ENCODE peak calls at places on chromosome 5, in four cellular contexts. S is K562, R is HepG2, D is H1. I is an unnamed sample.

GRCh38 chr5:141934099-141934844 is 10.6 kb downstream of the DELE1 start:
- DNase-seq in S (no peak), D (no peak), R (no peak), I (no peak)

GRCh38 chr5:163821142-163821541 is 315.7 kb downstream of the MAT2B start:
- DNase-seq in R (no peak), S (no peak), D (no peak), I (no peak)

GRCh38 chr5:160158087-160158486 is 38.8 kb upstream of the PWWP2A start:
- DNase-seq in D (no peak), R (no peak), S (no peak), I (no peak)

GRCh38 chr5:79831910-79832309 is 142.3 kb downstream of the CMYA5 start:
- DNase-seq in R (no peak), D (no peak), S (no peak), I (no peak)

GRCh38 chr5:159965031-159965837 is 43.7 kb upstream of the TTC1 start:
- DNase-seq in D (no peak), R (peak), S (no peak), I (no peak)

GRCh38 chr5:143931986-143932385 is 120.0 kb downstream of the HMHB1 start:
- DNase-seq in D (no peak), S (no peak), R (no peak), I (no peak)

GRCh38 chr5:32605766-32606152 is 20.4 kb downstream of the SUB1 start:
- DNase-seq in S (no peak), D (no peak), R (no peak), I (no peak)

GRCh38 chr5:176794509-176794908 is 15.8 kb upstream of the UNC5A start:
- DNase-seq in R (no peak), S (no peak), D (no peak), I (no peak)

GRCh38 chr5:72649449-72649848 is 142.2 kb upstream of the ZNF366 start:
- DNase-seq in S (peak), R (no peak), D (no peak), I (no peak)

GRCh38 chr5:5335708-5336211 is 86.7 kb upstream of the ICE1 start:
- DNase-seq in D (no peak), S (no peak), R (peak), I (no peak)

GRCh38 chr5:143605403-143606005 is 202.0 kb upstream of the NR3C1 start:
- DNase-seq in D (no peak), S (no peak), R (no peak), I (peak)

GRCh38 chr5:123371575-123372179 is 51.5 kb downstream of the CEP120 start:
- DNase-seq in R (peak), S (peak), D (peak), I (no peak)

GRCh38 chr5:177520906-177521513 is 4.2 kb upstream of the DDX41 start:
- DNase-seq in R (no peak), D (no peak), S (no peak), I (no peak)

GRCh38 chr5:145203193-145203592 is 631.9 kb downstream of the PRELID2 start:
- DNase-seq in R (no peak), D (no peak), S (no peak), I (no peak)

GRCh38 chr5:139038618-139039305 is 159.4 kb downstream of the SIL1 start:
- DNase-seq in R (peak), D (no peak), S (no peak), I (no peak)

GRCh38 chr5:31113101-31113500 is 80.4 kb upstream of the CDH6 start:
- DNase-seq in R (no peak), D (no peak), S (no peak), I (no peak)

GRCh38 chr5:137142371-137143243 is 356.5 kb downstream of the SPOCK1 start:
- DNase-seq in R (no peak), D (no peak), S (no peak), I (peak)

GRCh38 chr5:149397530-149397929 is 18.4 kb upstream of the IL17B start:
- DNase-seq in S (no peak), D (no peak), R (no peak), I (no peak)

GRCh38 chr5:83470920-83471404 is 582 bp upstream of the VCAN start:
- DNase-seq in R (no peak), D (no peak), S (no peak), I (no peak)

GRCh38 chr5:50770441-50770840 is 104.0 kb downstream of the PARP8 start:
- DNase-seq in R (no peak), S (no peak), D (no peak), I (no peak)
- TF ChIP-seq POLR2A in R (no peak), S (no peak), D (no peak), I (no peak)

DNA sequence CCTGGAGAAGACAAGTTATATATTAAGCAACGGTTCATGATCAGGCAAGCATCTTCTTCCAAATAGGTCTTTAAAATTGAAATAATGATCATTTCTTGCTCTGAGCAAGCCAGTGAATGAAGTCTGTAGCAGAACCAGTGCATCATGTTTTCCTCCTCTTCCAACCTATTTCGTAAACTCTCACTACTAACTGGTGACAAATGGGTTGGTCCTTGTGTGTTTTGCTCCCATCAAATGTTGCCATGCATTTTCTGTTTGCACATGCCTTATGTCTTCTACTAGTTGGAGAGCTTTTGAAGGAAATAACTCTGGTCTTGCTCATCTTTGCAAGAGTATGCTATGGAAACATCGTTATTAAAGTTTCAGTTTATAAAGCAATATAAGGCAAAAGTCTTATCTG is 37.2 kb upstream of the SPDL1 start:
- DNase-seq in R (no peak), D (no peak), S (no peak), I (no peak)
- TF ChIP-seq GABPA in R (no peak), D (no peak), S (no peak), I (no peak)

GRCh38 chr5:150639317-150639738 is 1.1 kb upstream of the SYNPO start:
- DNase-seq in D (no peak), S (no peak), R (no peak), I (no peak)

GRCh38 chr5:150641826-150642566 is 1.5 kb downstream of the SYNPO start:
- DNase-seq in S (no peak), D (no peak), R (no peak), I (no peak)

GRCh38 chr5:150641006-150641570 is 628 bp downstream of the SYNPO start:
- DNase-seq in S (no peak), R (peak), D (no peak), I (no peak)

GRCh38 chr5:150639751-150640150 is 709 bp upstream of the SYNPO start:
- DNase-seq in D (no peak), S (no peak), R (no peak), I (no peak)

DNA sequence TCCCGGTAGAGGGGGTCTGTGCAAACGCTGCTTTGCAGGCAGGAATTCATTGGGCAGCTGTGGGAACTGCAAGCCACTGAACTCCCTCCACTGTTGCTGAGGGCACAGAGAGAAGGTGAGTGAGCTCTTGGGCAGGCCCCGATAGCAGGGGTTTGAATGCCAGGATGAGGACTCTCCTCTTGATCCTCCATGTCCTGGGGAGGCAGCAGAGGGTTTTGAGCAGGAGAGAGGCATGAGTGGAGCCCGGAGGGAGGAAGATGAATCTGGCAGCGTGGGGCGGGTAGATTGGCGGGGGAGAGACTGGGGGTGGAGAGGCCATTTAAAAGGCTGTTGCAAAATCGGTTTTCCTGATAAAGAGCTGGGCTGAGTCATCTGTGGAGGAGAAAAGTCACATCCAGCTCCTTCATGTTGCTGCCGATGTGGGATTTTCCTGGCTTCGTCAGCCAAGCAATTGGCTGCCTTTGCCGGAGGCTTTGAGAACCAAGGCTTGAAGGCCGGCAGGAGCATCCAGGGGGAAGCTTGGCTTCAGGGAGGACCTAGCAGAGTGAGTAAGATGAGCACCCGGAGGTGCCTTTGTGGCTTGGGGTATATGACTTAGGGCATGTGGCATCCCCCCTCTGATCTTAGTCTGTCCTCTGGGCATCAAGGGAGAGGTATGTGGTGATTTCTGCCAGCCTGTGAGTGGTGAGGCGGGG is at the start of gene SYNPO:
- DNase-seq in R (peak), S (peak), D (no peak), I (no peak)
- TF ChIP-seq POLR2A in R (no peak), S (no peak), D (no peak), I (no peak)

DNA sequence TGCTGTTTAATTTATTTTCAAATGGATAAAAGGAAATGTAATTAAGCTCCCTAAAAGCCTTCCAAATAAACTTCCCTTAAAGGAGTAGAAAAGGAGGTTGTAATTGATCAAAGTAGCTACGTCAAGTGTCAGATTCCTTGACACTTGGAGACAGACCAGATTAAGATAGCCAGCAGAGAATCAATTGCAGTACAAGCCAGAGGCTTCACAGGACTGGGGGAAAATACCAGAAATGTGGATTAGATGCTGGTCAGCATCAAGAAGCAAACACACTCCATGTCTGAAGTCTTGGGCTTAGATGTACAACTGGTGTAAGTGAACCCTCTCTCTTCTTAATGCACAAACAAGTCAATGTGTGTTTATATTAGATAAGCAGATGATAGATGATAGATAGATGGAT is 184.9 kb upstream of the TAS2R1 start:
- DNase-seq in D (no peak), R (no peak), S (no peak), I (no peak)
- TF ChIP-seq GABPA in D (no peak), R (no peak), S (no peak), I (no peak)

DNA sequence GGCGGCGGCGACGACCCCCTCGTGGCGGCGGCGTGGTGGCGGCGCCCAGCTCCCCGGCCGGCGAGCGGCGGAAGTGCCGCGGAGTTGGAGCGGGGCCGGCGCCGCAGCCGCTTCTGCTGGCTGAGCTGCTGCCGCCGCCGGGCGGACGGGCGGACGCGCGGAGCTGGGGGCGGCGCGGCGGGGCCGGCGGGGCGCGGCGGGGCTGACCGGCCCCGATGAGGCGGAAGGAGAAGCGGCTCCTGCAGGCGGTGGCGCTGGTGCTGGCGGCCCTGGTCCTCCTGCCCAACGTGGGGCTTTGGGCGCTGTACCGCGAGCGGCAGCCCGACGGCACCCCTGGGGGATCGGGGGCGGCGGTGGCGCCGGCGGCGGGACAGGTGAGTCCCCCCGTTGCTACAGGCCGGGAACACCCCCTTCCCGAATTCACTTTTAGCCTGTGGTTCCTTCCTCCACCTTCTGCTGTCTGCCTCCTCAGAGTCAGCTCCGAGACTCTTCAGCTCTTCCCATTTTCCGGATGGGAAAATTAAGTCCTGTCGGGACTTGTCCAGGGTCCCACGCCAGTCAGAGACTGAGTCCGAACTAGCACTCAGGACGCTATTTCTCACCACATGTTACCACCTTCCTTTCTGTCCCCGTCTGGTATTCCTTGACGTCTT is at the start of gene GALNT10:
- DNase-seq in R (peak), S (peak), D (no peak), I (no peak)
- TF ChIP-seq POLR2A in R (no peak), S (no peak), D (peak), I (peak)

GRCh38 chr5:131538177-131538593 is 96.8 kb downstream of the RAPGEF6 start:
- DNase-seq in S (no peak), R (peak), D (no peak), I (no peak)
- TF ChIP-seq GABPA in S (no peak), R (no peak), D (no peak), I (no peak)

I was measured in GM12878.